ENCODE peak calls at places on chromosomes 11 and 22, in five cellular contexts. H is glutamatergic neuron; B is EL; N is activated CD4-positive, alpha-beta T cell treated with anti-CD3 and anti-CD28 coated beads, Interleukin-2, amount 10 ng/mL, durations not matched to agents 7 days and 5 days; D is RCC 7860. A is an unnamed sample.

GRCh38 chr11:102869354-102869753 is 5.4 kb downstream of the MMP12 start:
- DNase-seq in H (no peak), B (no peak), N (no peak), D (no peak), A (no peak)

GRCh38 chr11:123064268-123064657 is 2.3 kb upstream of the HSPA8 start:
- DNase-seq in H (no peak), B (no peak), N (no peak), D (no peak), A (no peak)

GRCh38 chr22:42742940-42743339 is 22.3 kb upstream of the A4GALT start:
- DNase-seq in H (no peak), B (no peak), N (no peak), D (no peak), A (peak)

GRCh38 chr22:35552186-35552842 is 11.7 kb downstream of the RASD2 start:
- DNase-seq in H (peak), B (peak), N (peak), D (no peak), A (peak)

GRCh38 chr11:123665321-123665720 is 10.9 kb upstream of the SCN3B start:
- DNase-seq in H (no peak), B (no peak), N (no peak), D (no peak), A (no peak)

GRCh38 chr11:779120-779954 is 2.0 kb upstream of the GATD1 start:
- DNase-seq in H (peak), B (no peak), N (no peak), D (no peak), A (no peak)

GRCh38 chr22:38327805-38328204 is 10.6 kb upstream of the CSNK1E start:
- DNase-seq in H (no peak), B (peak), N (no peak), D (peak), A (no peak)

GRCh38 chr11:93997741-93998140 is 23.4 kb upstream of the HEPHL1 start:
- DNase-seq in H (no peak), B (no peak), N (no peak), D (no peak), A (no peak)

GRCh38 chr22:19810381-19811141 is 44.1 kb downstream of the GNB1L start:
- DNase-seq in H (no peak), B (peak), N (peak), D (no peak), A (peak)

GRCh38 chr11:128156486-128156885 is 430.9 kb downstream of the ETS1 start:
- DNase-seq in H (no peak), B (no peak), N (no peak), D (peak), A (no peak)

GRCh38 chr11:60130496-60130895 is 42.0 kb downstream of the MS4A2 start:
- DNase-seq in H (no peak), B (peak), N (peak), D (peak), A (peak)

GRCh38 chr22:18001040-18001893 is 23.1 kb downstream of the MICAL3 start:
- DNase-seq in H (peak), B (peak), N (peak), D (peak), A (peak)

GRCh38 chr11:111983187-111983986 is 41.8 kb upstream of the DLAT start:
- DNase-seq in H (peak), B (no peak), N (no peak), D (no peak), A (no peak)

GRCh38 chr22:42943981-42944380 is 71.0 kb downstream of the PACSIN2 start:
- DNase-seq in H (no peak), B (no peak), N (no peak), D (no peak), A (no peak)

GRCh38 chr11:73322111-73322985 is 14.3 kb downstream of the ARHGEF17 start:
- DNase-seq in H (no peak), B (peak), N (no peak), D (no peak), A (no peak)

GRCh38 chr22:43413826-43414225 is 2.0 kb downstream of the MPPED1 start:
- DNase-seq in H (no peak), B (no peak), N (no peak), D (no peak), A (no peak)